ENCODE peak calls at places on chromosome 10, in seven cellular contexts. J, U, A, O, C, L and X are unnamed samples.

GRCh38 chr10:124093076-124093773 is at the start of gene CHST15:
- DNase-seq in U (peak; percentile 55), J (no peak), C (peak; percentile 91), O (peak; percentile 64), A (peak; percentile 35), L (no peak), X (no peak)

GRCh38 chr10:110327262-110327914 is 22.7 kb upstream of the SMNDC1 start:
- DNase-seq in A (no peak), U (no peak), L (no peak), O (no peak), J (no peak), C (no peak), X (no peak)

GRCh38 chr10:58661336-58661735 is 148.7 kb downstream of the BICC1 start:
- DNase-seq in U (no peak), C (no peak), A (no peak), J (no peak), L (no peak), O (no peak), X (no peak)

GRCh38 chr10:34889004-34889869 is 74.1 kb upstream of the PARD3 start:
- DNase-seq in U (no peak), O (no peak), A (no peak), J (no peak), L (no peak), C (no peak), X (no peak)

GRCh38 chr10:133388973-133389818 is 4.8 kb upstream of the MTG1 start:
- DNase-seq in O (no peak), U (no peak), L (no peak), A (no peak), J (peak; percentile 68), C (no peak), X (no peak)

GRCh38 chr10:36681751-36682633 is 443.4 kb upstream of the ANKRD30A start:
- DNase-seq in C (no peak), J (no peak), O (no peak), U (no peak), A (no peak), L (no peak), X (no peak)

GRCh38 chr10:21172774-21173432 is 275.8 kb upstream of the NEBL start:
- DNase-seq in O (peak; percentile 24), L (peak; percentile 52), A (peak; percentile 18), C (peak; percentile 78), U (peak; percentile 28), J (no peak), X (no peak)

GRCh38 chr10:47374611-47375536 is 9.2 kb downstream of the ZNF488 start:
- DNase-seq in J (no peak), U (no peak), A (no peak), L (peak; percentile 15), C (no peak), O (no peak), X (no peak)

GRCh38 chr10:95755511-95756004 is 405 bp upstream of the ENTPD1 start:
- DNase-seq in A (no peak), C (peak; percentile 49), U (no peak), O (peak; percentile 77), L (peak; percentile 27), J (no peak), X (no peak)

GRCh38 chr10:7872041-7872442 is 53.7 kb downstream of the TAF3 start:
- DNase-seq in C (no peak), O (no peak), J (no peak), A (no peak), L (no peak), U (no peak), X (no peak)
- H3K4me3 ChIP-seq in C (no peak overlapping the region), O (no peak overlapping the region), J (no peak overlapping the region), A (peak overlapping the region; percentile 45), L (no peak overlapping the region), U (peak overlapping the region; percentile 30), X (peak overlapping the region; percentile 27)

DNA sequence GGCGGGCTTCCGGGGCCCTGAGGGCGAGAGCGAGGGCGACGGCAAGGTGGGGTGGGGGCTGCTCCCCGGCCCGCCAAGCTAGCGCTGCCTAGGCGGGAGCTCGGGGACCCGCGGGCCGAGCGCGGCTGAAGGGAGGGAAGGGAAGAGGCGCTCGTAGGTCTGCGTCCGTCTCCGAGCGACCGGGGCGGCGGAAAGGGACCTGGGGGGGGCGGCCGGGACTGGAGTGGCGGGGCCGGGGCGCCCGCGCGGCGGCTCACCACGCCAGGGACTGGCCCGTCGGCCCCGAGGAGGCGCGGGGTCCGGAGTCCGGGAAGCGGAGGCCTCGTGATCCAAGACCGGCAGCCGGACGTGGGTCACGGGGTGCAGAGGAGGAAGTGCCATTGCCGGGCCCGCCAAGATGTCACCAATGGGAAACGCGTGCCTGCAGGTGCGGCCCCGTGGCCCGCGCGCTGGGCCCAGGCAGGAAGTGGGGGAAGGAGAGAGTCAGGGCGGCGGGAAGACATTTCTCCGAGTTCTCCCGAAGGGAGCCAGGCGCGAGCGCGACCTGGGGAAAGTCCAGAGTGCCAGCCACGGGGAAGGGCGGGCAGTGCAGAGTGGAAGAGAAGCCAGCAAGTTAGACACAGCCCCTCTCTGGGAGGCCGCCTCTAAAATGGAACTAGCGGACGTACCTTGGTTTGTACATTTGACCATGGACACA is 11.9 kb downstream of the HNRNPF start:
- DNase-seq in O (peak; percentile 97), C (peak; percentile 97), U (peak; percentile 91), L (peak; percentile 93), J (peak; percentile 82), A (peak; percentile 88), X (no peak)
- H3K36me3 ChIP-seq in O (peaks cover 42% of the 10 kb centered on the region), C (peaks cover 41% of the 10 kb centered on the region), U (peaks cover 22% of the 10 kb centered on the region), L (peaks cover 16% of the 10 kb centered on the region), J (peaks cover 24% of the 10 kb centered on the region), A (peaks cover 71% of the 10 kb centered on the region), X (peaks cover 11% of the 10 kb centered on the region)

GRCh38 chr10:14510346-14510745 is 179.6 kb upstream of the FRMD4A start:
- DNase-seq in C (no peak), L (no peak), U (no peak), J (no peak), A (no peak), O (no peak), X (no peak)
- H3K4me3 ChIP-seq in C (no peak overlapping the region), L (no peak overlapping the region), U (no peak overlapping the region), J (no peak overlapping the region), A (no peak overlapping the region), O (no peak overlapping the region), X (no peak overlapping the region)

GRCh38 chr10:103610083-103610472 is 116.6 kb downstream of the NEURL1 start:
- DNase-seq in U (no peak), L (no peak), C (no peak), J (no peak), A (peak; percentile 0), O (no peak), X (no peak)
- H3K36me3 ChIP-seq in U (no peaks in the 10 kb centered on the region), L (no peaks in the 10 kb centered on the region), C (peaks cover 37% of the 10 kb centered on the region), J (peaks cover 6% of the 10 kb centered on the region), A (peaks cover 65% of the 10 kb centered on the region), O (peaks cover 58% of the 10 kb centered on the region), X (peaks cover 40% of the 10 kb centered on the region)

GRCh38 chr10:72692057-72692891 is at the start of gene MCU:
- DNase-seq in A (peak; percentile 93), J (peak; percentile 95), U (peak; percentile 93), C (peak; percentile 98), O (peak; percentile 99), L (peak; percentile 98), X (peak; percentile 62)

GRCh38 chr10:72692897-72693598 is 1.1 kb downstream of the MCU start:
- DNase-seq in L (peak; percentile 61), O (no peak), J (peak; percentile 53), U (no peak), A (no peak), C (no peak), X (no peak)

GRCh38 chr10:72695496-72695895 is 3.6 kb downstream of the MCU start:
- DNase-seq in O (no peak), U (no peak), A (no peak), J (no peak), L (no peak), C (no peak), X (no peak)

GRCh38 chr10:72693599-72693915 is 1.6 kb downstream of the MCU start:
- DNase-seq in L (no peak), J (no peak), C (no peak), U (no peak), A (no peak), O (no peak), X (no peak)

DNA sequence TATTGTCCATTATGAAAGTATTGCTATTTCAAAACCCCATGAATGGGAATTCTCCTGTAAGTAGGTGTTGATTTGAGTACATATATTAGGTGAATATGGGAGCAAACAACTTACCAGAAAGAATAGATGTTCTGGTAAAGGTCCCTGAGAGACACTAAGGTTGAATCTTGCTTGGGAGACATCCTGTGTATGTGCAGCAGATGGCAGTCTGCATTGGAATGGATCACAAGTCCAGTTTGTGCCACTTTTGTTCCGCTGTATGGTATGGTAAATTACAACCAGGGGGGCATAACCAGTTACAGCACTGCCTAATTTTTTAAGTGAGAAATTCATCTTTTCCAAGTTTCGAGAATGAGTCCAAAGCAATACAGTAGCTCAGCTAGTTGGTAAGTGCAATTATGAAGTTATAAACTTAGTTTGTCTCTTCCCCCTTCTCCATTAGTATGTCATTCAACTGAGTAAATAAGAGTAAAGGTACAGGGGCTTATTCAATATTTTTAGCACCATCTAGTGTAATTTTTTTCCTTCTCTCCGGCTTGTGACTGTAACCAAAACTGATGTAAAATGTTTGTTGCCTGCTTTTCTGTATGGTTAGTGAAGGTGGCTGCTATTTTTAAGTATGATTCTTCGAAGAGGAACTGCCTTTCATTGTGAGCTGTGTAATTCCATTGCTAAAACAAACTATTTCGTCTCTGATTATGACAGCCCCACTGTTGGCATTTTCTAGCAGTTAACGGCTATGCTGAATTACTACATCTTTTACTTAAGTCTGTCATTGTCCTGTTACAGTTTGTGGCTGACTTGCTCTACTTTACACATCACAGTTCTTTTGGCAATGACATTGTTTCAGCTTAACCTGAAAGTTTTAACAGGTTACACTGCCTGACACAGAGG is 2.8 kb downstream of the MCU start:
- DNase-seq in U (no peak), J (no peak), C (no peak), A (no peak), L (no peak), O (peak; percentile 32), X (no peak)
- H3K4me3 ChIP-seq in U (no peak overlapping the region), J (no peak overlapping the region), C (peak overlapping the region; percentile 11), A (peak overlapping the region; percentile 13), L (no peak overlapping the region), O (no peak overlapping the region), X (no peak overlapping the region)

GRCh38 chr10:73796766-73797165 is 11.4 kb downstream of the ZSWIM8 start:
- DNase-seq in C (no peak), A (no peak), O (no peak), J (no peak), L (no peak), U (no peak), X (no peak)
- H3K36me3 ChIP-seq in C (peaks cover 100% of the 10 kb centered on the region), A (peaks cover 100% of the 10 kb centered on the region), O (peaks cover 100% of the 10 kb centered on the region), J (peaks cover 73% of the 10 kb centered on the region), L (peaks cover 27% of the 10 kb centered on the region), U (peaks cover 77% of the 10 kb centered on the region), X (peaks cover 64% of the 10 kb centered on the region)

GRCh38 chr10:83617692-83618325 is 521.5 kb upstream of the GHITM start:
- DNase-seq in U (no peak), O (no peak), A (no peak), C (no peak), J (no peak), L (no peak), X (no peak)
- H3K4me3 ChIP-seq in U (no peak overlapping the region), O (no peak overlapping the region), A (no peak overlapping the region), C (no peak overlapping the region), J (no peak overlapping the region), L (no peak overlapping the region), X (no peak overlapping the region)